ENCODE peak calls at places on chromosomes 6 and 20, in nine cellular contexts. One of them, this sample, is unnamed.

GRCh38 chr6:49915035-49915434 is 48.7 kb upstream of the CRISP1 start:
- DNase-seq in mesenchymal stem cell: no peak
- DNase-seq in GM23248: no peak
- DNase-seq in HepG2: no peak
- DNase-seq in GM23338: no peak
- DNase-seq in DND-41: no peak
- DNase-seq in keratinocyte: no peak
- DNase-seq in HCT116: no peak
- DNase-seq in PC-9: no peak
- DNase-seq in this sample: peak; percentile 33

GRCh38 chr6:151021878-151022277 is 156.4 kb downstream of the MTHFD1L start:
- DNase-seq in mesenchymal stem cell: peak; percentile 62
- DNase-seq in GM23248: no peak
- DNase-seq in HepG2: no peak
- DNase-seq in GM23338: no peak
- DNase-seq in DND-41: no peak
- DNase-seq in keratinocyte: no peak
- DNase-seq in HCT116: no peak
- DNase-seq in PC-9: no peak
- DNase-seq in this sample: no peak

GRCh38 chr6:154276810-154277577 is 79.6 kb downstream of the IPCEF1 start:
- DNase-seq in mesenchymal stem cell: peak; percentile 39
- DNase-seq in GM23248: peak; percentile 61
- DNase-seq in HepG2: peak; percentile 42
- DNase-seq in GM23338: peak; percentile 33
- DNase-seq in DND-41: no peak
- DNase-seq in keratinocyte: no peak
- DNase-seq in HCT116: peak; percentile 33
- DNase-seq in PC-9: no peak
- DNase-seq in this sample: peak; percentile 33

GRCh38 chr20:63448050-63448449 is 24.4 kb downstream of the KCNQ2 start:
- DNase-seq in mesenchymal stem cell: no peak
- DNase-seq in GM23248: no peak
- DNase-seq in HepG2: no peak
- DNase-seq in GM23338: no peak
- DNase-seq in DND-41: no peak
- DNase-seq in keratinocyte: no peak
- DNase-seq in HCT116: no peak
- DNase-seq in PC-9: no peak
- DNase-seq in this sample: no peak

GRCh38 chr6:52301326-52301725 is 16.8 kb upstream of the MCM3 start:
- DNase-seq in mesenchymal stem cell: no peak
- DNase-seq in GM23248: no peak
- DNase-seq in HepG2: no peak
- DNase-seq in GM23338: no peak
- DNase-seq in DND-41: no peak
- DNase-seq in keratinocyte: no peak
- DNase-seq in HCT116: no peak
- DNase-seq in PC-9: no peak
- DNase-seq in this sample: no peak

GRCh38 chr20:1696521-1697209 is 39.1 kb upstream of the SIRPG start:
- DNase-seq in mesenchymal stem cell: no peak
- DNase-seq in GM23248: no peak
- DNase-seq in HepG2: no peak
- DNase-seq in GM23338: no peak
- DNase-seq in DND-41: no peak
- DNase-seq in keratinocyte: no peak
- DNase-seq in HCT116: no peak
- DNase-seq in PC-9: no peak
- DNase-seq in this sample: no peak

GRCh38 chr6:165676435-165677068 is 13.5 kb upstream of the PDE10A start:
- DNase-seq in mesenchymal stem cell: peak; percentile 37
- DNase-seq in GM23248: no peak
- DNase-seq in HepG2: no peak
- DNase-seq in GM23338: no peak
- DNase-seq in DND-41: no peak
- DNase-seq in keratinocyte: no peak
- DNase-seq in HCT116: no peak
- DNase-seq in PC-9: no peak
- DNase-seq in this sample: no peak

GRCh38 chr6:28141500-28142329 is at the start of gene ZKSCAN8:
- DNase-seq in mesenchymal stem cell: peak; percentile 85
- DNase-seq in GM23248: peak; percentile 88
- DNase-seq in HepG2: peak; percentile 97
- DNase-seq in GM23338: peak; percentile 99
- DNase-seq in DND-41: peak; percentile 79
- DNase-seq in keratinocyte: no peak
- DNase-seq in HCT116: peak; percentile 94
- DNase-seq in PC-9: peak; percentile 86
- DNase-seq in this sample: peak; percentile 98

GRCh38 chr20:38872036-38872435 is 54.2 kb upstream of the FAM83D start:
- DNase-seq in mesenchymal stem cell: no peak
- DNase-seq in GM23248: no peak
- DNase-seq in HepG2: no peak
- DNase-seq in GM23338: no peak
- DNase-seq in DND-41: no peak
- DNase-seq in keratinocyte: no peak
- DNase-seq in HCT116: no peak
- DNase-seq in PC-9: no peak
- DNase-seq in this sample: no peak

GRCh38 chr6:74277749-74278148 is 581.7 kb downstream of the CD109 start:
- DNase-seq in mesenchymal stem cell: peak; percentile 61
- DNase-seq in GM23248: peak; percentile 25
- DNase-seq in HepG2: no peak
- DNase-seq in GM23338: no peak
- DNase-seq in DND-41: no peak
- DNase-seq in keratinocyte: no peak
- DNase-seq in HCT116: no peak
- DNase-seq in PC-9: no peak
- DNase-seq in this sample: no peak

GRCh38 chr6:74268821-74269600 is 573.0 kb downstream of the CD109 start:
- DNase-seq in mesenchymal stem cell: peak; percentile 67
- DNase-seq in GM23248: peak; percentile 21
- DNase-seq in HepG2: no peak
- DNase-seq in GM23338: no peak
- DNase-seq in DND-41: no peak
- DNase-seq in keratinocyte: no peak
- DNase-seq in HCT116: no peak
- DNase-seq in PC-9: no peak
- DNase-seq in this sample: no peak

GRCh38 chr6:74269601-74269860 is 573.5 kb downstream of the CD109 start:
- DNase-seq in mesenchymal stem cell: no peak
- DNase-seq in GM23248: no peak
- DNase-seq in HepG2: no peak
- DNase-seq in GM23338: no peak
- DNase-seq in DND-41: no peak
- DNase-seq in keratinocyte: no peak
- DNase-seq in HCT116: no peak
- DNase-seq in PC-9: no peak
- DNase-seq in this sample: no peak

GRCh38 chr6:74273541-74273940 is 577.5 kb downstream of the CD109 start:
- DNase-seq in mesenchymal stem cell: no peak
- DNase-seq in GM23248: no peak
- DNase-seq in HepG2: no peak
- DNase-seq in GM23338: no peak
- DNase-seq in DND-41: no peak
- DNase-seq in keratinocyte: no peak
- DNase-seq in HCT116: no peak
- DNase-seq in PC-9: no peak
- DNase-seq in this sample: no peak
- H2AFZ ChIP-seq in mesenchymal stem cell: no peak overlapping the region
- H2AFZ ChIP-seq in GM23248: no peak overlapping the region
- H2AFZ ChIP-seq in HepG2: no peak overlapping the region
- H2AFZ ChIP-seq in GM23338: no peak overlapping the region
- H2AFZ ChIP-seq in DND-41: no peak overlapping the region
- H2AFZ ChIP-seq in keratinocyte: no peak overlapping the region
- H2AFZ ChIP-seq in HCT116: no peak overlapping the region
- H2AFZ ChIP-seq in PC-9: no peak overlapping the region
- H2AFZ ChIP-seq in this sample: no peak overlapping the region

GRCh38 chr20:50805349-50805684 is 10.5 kb downstream of the BCAS4 start:
- DNase-seq in mesenchymal stem cell: no peak
- DNase-seq in GM23248: no peak
- DNase-seq in HepG2: no peak
- DNase-seq in GM23338: no peak
- DNase-seq in DND-41: no peak
- DNase-seq in keratinocyte: no peak
- DNase-seq in HCT116: no peak
- DNase-seq in PC-9: no peak
- DNase-seq in this sample: no peak
- H2AFZ ChIP-seq in mesenchymal stem cell: no peak overlapping the region
- H2AFZ ChIP-seq in GM23248: no peak overlapping the region
- H2AFZ ChIP-seq in HepG2: no peak overlapping the region
- H2AFZ ChIP-seq in GM23338: no peak overlapping the region
- H2AFZ ChIP-seq in DND-41: no peak overlapping the region
- H2AFZ ChIP-seq in keratinocyte: no peak overlapping the region
- H2AFZ ChIP-seq in HCT116: no peak overlapping the region
- H2AFZ ChIP-seq in PC-9: no peak overlapping the region
- H2AFZ ChIP-seq in this sample: no peak overlapping the region

DNA sequence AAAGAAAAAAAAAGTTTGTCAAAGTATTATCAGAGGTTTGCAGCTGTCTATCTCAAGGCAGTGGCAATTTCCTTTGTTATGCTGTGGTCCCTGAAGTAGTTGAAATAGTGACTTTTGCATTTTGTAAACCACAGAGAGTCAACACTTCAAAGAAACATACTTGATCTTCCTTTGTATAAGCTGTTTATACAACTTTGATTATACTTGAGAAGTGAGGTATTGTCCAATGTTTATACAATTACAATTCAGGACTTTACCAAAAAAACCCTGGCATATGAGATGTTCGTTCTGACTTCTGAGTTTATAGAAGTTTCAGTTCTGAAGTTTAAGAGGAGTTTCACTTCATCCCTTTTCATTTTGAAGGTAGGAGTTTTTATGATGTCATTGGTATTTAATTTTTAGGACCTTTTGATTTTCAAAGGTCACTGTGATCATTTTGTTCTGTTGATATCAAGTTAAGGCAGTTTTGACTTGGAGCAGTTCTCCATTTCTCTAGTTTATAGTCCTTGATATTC is 4.0 kb downstream of the STK4 start:
- DNase-seq in mesenchymal stem cell: peak; percentile 11
- DNase-seq in GM23248: no peak
- DNase-seq in HepG2: no peak
- DNase-seq in GM23338: no peak
- DNase-seq in DND-41: no peak
- DNase-seq in keratinocyte: no peak
- DNase-seq in HCT116: no peak
- DNase-seq in PC-9: no peak
- DNase-seq in this sample: no peak
- H2AFZ ChIP-seq in mesenchymal stem cell: no peak overlapping the region
- H2AFZ ChIP-seq in GM23248: no peak overlapping the region
- H2AFZ ChIP-seq in HepG2: no peak overlapping the region
- H2AFZ ChIP-seq in GM23338: no peak overlapping the region
- H2AFZ ChIP-seq in DND-41: no peak overlapping the region
- H2AFZ ChIP-seq in keratinocyte: no peak overlapping the region
- H2AFZ ChIP-seq in HCT116: no peak overlapping the region
- H2AFZ ChIP-seq in PC-9: no peak overlapping the region
- H2AFZ ChIP-seq in this sample: no peak overlapping the region

GRCh38 chr6:138645976-138646640 is 127.5 kb upstream of the CCDC28A start:
- DNase-seq in mesenchymal stem cell: peak; percentile 18
- DNase-seq in GM23248: no peak
- DNase-seq in HepG2: no peak
- DNase-seq in GM23338: no peak
- DNase-seq in DND-41: no peak
- DNase-seq in keratinocyte: no peak
- DNase-seq in HCT116: no peak
- DNase-seq in PC-9: no peak
- DNase-seq in this sample: no peak

GRCh38 chr6:138651491-138651890 is 122.1 kb upstream of the CCDC28A start:
- DNase-seq in mesenchymal stem cell: no peak
- DNase-seq in GM23248: no peak
- DNase-seq in HepG2: no peak
- DNase-seq in GM23338: no peak
- DNase-seq in DND-41: no peak
- DNase-seq in keratinocyte: no peak
- DNase-seq in HCT116: no peak
- DNase-seq in PC-9: no peak
- DNase-seq in this sample: no peak

GRCh38 chr6:138643210-138643609 is 130.4 kb upstream of the CCDC28A start:
- DNase-seq in mesenchymal stem cell: no peak
- DNase-seq in GM23248: no peak
- DNase-seq in HepG2: peak; percentile 70
- DNase-seq in GM23338: no peak
- DNase-seq in DND-41: no peak
- DNase-seq in keratinocyte: no peak
- DNase-seq in HCT116: no peak
- DNase-seq in PC-9: no peak
- DNase-seq in this sample: no peak

GRCh38 chr6:138648127-138648526 is 125.4 kb upstream of the CCDC28A start:
- DNase-seq in mesenchymal stem cell: no peak
- DNase-seq in GM23248: no peak
- DNase-seq in HepG2: no peak
- DNase-seq in GM23338: no peak
- DNase-seq in DND-41: no peak
- DNase-seq in keratinocyte: no peak
- DNase-seq in HCT116: no peak
- DNase-seq in PC-9: no peak
- DNase-seq in this sample: no peak

GRCh38 chr6:138647006-138647405 is 126.6 kb upstream of the CCDC28A start:
- DNase-seq in mesenchymal stem cell: no peak
- DNase-seq in GM23248: peak; percentile 78
- DNase-seq in HepG2: no peak
- DNase-seq in GM23338: no peak
- DNase-seq in DND-41: no peak
- DNase-seq in keratinocyte: no peak
- DNase-seq in HCT116: no peak
- DNase-seq in PC-9: no peak
- DNase-seq in this sample: no peak
- H2AFZ ChIP-seq in mesenchymal stem cell: no peak overlapping the region
- H2AFZ ChIP-seq in GM23248: peak overlapping the region; percentile 81
- H2AFZ ChIP-seq in HepG2: no peak overlapping the region
- H2AFZ ChIP-seq in GM23338: no peak overlapping the region
- H2AFZ ChIP-seq in DND-41: no peak overlapping the region
- H2AFZ ChIP-seq in keratinocyte: no peak overlapping the region
- H2AFZ ChIP-seq in HCT116: no peak overlapping the region
- H2AFZ ChIP-seq in PC-9: no peak overlapping the region
- H2AFZ ChIP-seq in this sample: no peak overlapping the region

This sample was measured in neural progenitor cell.